ENCODE peak calls at places on chromosomes 2 and 18, in five cellular contexts. One of them, this sample, is unnamed.

GRCh38 chr2:207505180-207505579 is 24.6 kb upstream of the CREB1 start:
- DNase-seq in brain microvascular endothelial cell: no peak
- DNase-seq in tibial artery: no peak
- DNase-seq in CD8-positive, alpha-beta T cell: no peak
- DNase-seq in uterus: no peak
- DNase-seq in this sample: no peak

GRCh38 chr2:101796825-101797600 is 99.5 kb downstream of the MAP4K4 start:
- DNase-seq in brain microvascular endothelial cell: no peak
- DNase-seq in tibial artery: no peak
- DNase-seq in CD8-positive, alpha-beta T cell: no peak
- DNase-seq in uterus: no peak
- DNase-seq in this sample: no peak

GRCh38 chr2:113251118-113251517 is 27.6 kb downstream of the PAX8 start:
- DNase-seq in brain microvascular endothelial cell: no peak
- DNase-seq in tibial artery: no peak
- DNase-seq in CD8-positive, alpha-beta T cell: peak; percentile 42
- DNase-seq in uterus: no peak
- DNase-seq in this sample: no peak

GRCh38 chr2:20355131-20355530 is 4.5 kb upstream of the PUM2 start:
- DNase-seq in brain microvascular endothelial cell: peak; percentile 89
- DNase-seq in tibial artery: no peak
- DNase-seq in CD8-positive, alpha-beta T cell: no peak
- DNase-seq in uterus: no peak
- DNase-seq in this sample: no peak

GRCh38 chr2:20448246-20449046 is 1.6 kb downstream of the RHOB start:
- DNase-seq in brain microvascular endothelial cell: no peak
- DNase-seq in tibial artery: peak; percentile 34
- DNase-seq in CD8-positive, alpha-beta T cell: no peak
- DNase-seq in uterus: peak; percentile 45
- DNase-seq in this sample: no peak

GRCh38 chr2:62071760-62072680 is 123.9 kb upstream of the B3GNT2 start:
- DNase-seq in brain microvascular endothelial cell: no peak
- DNase-seq in tibial artery: no peak
- DNase-seq in CD8-positive, alpha-beta T cell: no peak
- DNase-seq in uterus: no peak
- DNase-seq in this sample: no peak

GRCh38 chr2:40668435-40668834 is 216.5 kb upstream of the SLC8A1 start:
- DNase-seq in brain microvascular endothelial cell: peak; percentile 25
- DNase-seq in tibial artery: peak; percentile 53
- DNase-seq in CD8-positive, alpha-beta T cell: no peak
- DNase-seq in uterus: peak; percentile 62
- DNase-seq in this sample: no peak

GRCh38 chr2:29212009-29212408 is 96.8 kb downstream of the CLIP4 start:
- DNase-seq in brain microvascular endothelial cell: no peak
- DNase-seq in tibial artery: no peak
- DNase-seq in CD8-positive, alpha-beta T cell: no peak
- DNase-seq in uterus: no peak
- DNase-seq in this sample: no peak

GRCh38 chr2:29235411-29235810 is 120.2 kb downstream of the CLIP4 start:
- DNase-seq in brain microvascular endothelial cell: no peak
- DNase-seq in tibial artery: no peak
- DNase-seq in CD8-positive, alpha-beta T cell: no peak
- DNase-seq in uterus: no peak
- DNase-seq in this sample: no peak

DNA sequence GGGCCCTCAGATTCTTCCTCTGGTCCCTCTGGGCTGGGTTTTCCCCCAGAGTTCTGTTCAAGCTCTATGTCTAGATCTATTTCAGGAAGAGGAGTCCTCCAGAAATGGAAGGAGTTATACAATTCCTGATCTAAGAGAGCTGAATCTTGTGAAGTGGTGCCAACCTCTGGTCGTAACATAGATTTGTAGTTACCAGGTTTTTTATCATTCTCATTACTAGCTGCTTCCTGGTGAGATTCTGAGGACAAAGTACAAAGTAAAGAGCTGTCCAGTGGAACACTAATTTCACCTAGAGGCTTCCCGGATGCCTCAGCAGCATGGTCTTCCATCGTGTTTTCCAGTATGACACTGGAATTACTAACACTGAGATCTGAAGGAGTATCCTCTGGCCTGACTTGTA is 44.1 kb downstream of the PPP4R1 start:
- DNase-seq in brain microvascular endothelial cell: no peak
- DNase-seq in tibial artery: no peak
- DNase-seq in CD8-positive, alpha-beta T cell: no peak
- DNase-seq in uterus: no peak
- DNase-seq in this sample: no peak
- TF ChIP-seq CTCF in brain microvascular endothelial cell: no peak
- TF ChIP-seq CTCF in tibial artery: no peak
- TF ChIP-seq CTCF in CD8-positive, alpha-beta T cell: no peak
- TF ChIP-seq CTCF in uterus: no peak
- TF ChIP-seq CTCF in this sample: no peak

DNA sequence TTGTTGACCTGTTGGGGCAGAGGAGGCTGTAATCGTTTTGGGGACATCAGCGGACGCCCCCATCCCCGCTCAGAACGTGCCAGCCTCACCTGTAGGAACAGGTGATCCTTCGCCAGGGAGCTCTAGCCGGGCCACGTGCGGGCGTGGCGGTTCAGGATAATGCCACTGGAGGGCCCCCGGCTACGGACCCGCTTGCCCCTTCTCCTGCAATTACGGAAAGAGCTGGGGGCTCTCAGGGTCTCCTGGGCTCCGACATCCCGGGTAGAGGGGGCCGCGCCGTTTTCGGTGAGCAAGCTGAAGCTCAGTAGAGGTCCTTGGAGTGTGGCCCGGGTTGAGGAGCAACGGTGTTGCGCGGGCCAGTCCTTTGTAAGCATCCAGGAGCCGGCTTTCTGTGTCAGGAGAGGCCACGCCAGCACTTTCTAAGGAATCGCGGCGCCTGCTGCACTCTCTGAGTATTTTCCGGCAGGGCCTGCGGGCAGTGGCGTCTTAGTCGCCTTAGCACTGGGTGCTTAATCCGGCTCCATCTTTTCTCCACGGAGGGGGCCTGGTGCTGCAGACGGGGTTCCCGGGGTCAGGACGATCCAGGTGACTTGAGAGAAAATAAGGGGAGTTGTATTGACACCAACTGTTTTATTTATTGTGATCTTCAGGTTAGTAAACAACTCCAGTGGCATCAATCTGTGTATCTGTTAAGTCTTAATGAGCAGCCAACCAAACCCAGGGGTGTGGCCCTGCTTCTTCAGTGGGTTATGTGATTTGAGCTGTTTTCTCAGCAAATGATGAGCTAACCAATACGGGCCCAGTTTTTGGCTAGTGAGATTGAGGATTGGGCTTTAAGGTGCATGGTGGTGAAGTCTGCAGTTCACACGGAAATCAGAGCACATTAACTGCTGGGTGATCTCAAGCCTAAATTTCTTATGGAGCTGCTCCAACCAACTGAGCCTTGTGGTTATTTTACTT is 1.9 kb downstream of the MTCL1 start:
- DNase-seq in brain microvascular endothelial cell: peak; percentile 70
- DNase-seq in tibial artery: peak; percentile 36
- DNase-seq in CD8-positive, alpha-beta T cell: no peak
- DNase-seq in uterus: peak; percentile 33
- DNase-seq in this sample: peak; percentile 16
- TF ChIP-seq CTCF in brain microvascular endothelial cell: peak; percentile 51
- TF ChIP-seq CTCF in tibial artery: no peak
- TF ChIP-seq CTCF in CD8-positive, alpha-beta T cell: no peak
- TF ChIP-seq CTCF in uterus: no peak
- TF ChIP-seq CTCF in this sample: peak; percentile 33

GRCh38 chr2:222025891-222026271 is 272.9 kb downstream of the PAX3 start:
- DNase-seq in brain microvascular endothelial cell: no peak
- DNase-seq in tibial artery: no peak
- DNase-seq in CD8-positive, alpha-beta T cell: no peak
- DNase-seq in uterus: no peak
- DNase-seq in this sample: no peak

DNA sequence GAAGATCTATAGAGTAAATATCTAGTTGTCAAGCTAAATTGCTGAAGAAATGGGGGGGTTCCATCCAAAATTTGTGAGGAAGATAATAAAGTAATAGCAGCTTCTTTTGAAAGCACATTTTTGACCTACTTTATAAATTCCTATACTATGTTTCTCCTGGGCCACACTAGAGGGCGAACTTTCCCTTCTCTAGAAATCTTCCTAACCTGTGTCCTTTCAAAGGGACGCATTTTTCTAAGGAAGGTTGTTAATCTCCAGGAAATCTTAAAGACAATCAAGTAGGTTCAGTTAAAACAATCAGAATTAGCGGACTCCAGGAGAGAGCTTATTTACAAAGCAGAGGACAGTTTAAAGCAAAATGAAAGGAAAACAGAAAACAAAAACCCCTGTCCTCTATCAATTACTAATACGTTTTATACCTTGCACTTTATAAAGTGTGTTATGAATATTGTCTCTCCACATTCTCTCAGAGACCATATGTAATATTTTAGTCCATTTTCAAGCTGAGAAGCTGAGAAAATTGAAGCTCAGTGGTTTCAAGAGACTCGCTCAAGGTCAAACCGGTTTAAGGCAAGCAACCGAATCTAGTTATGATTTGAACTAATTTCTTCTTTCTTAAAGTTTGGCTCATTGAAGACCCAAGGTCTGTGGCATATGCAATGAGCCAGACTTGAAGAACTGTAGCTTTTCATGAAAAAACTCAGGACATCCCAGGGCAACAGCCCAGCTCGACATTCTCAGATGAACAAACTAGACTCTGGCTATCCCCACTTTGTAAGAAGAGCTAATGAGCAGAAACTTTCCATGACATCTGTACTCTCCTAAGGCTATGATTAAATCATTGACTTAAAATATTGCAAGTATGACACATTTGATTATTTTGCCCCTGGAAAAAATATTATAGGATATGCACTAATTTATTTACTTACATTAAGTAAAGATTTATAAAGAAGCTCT is 273.6 kb downstream of the PAX3 start:
- DNase-seq in brain microvascular endothelial cell: no peak
- DNase-seq in tibial artery: no peak
- DNase-seq in CD8-positive, alpha-beta T cell: no peak
- DNase-seq in uterus: no peak
- DNase-seq in this sample: no peak
- TF ChIP-seq CTCF in brain microvascular endothelial cell: peak; percentile 72
- TF ChIP-seq CTCF in tibial artery: no peak
- TF ChIP-seq CTCF in CD8-positive, alpha-beta T cell: no peak
- TF ChIP-seq CTCF in uterus: peak; percentile 10
- TF ChIP-seq CTCF in this sample: peak; percentile 64

GRCh38 chr18:62714671-62715438 is 486 bp upstream of the PHLPP1 start:
- DNase-seq in brain microvascular endothelial cell: peak; percentile 99
- DNase-seq in tibial artery: peak; percentile 100
- DNase-seq in CD8-positive, alpha-beta T cell: peak; percentile 94
- DNase-seq in uterus: peak; percentile 100
- DNase-seq in this sample: peak; percentile 100
- TF ChIP-seq CTCF in brain microvascular endothelial cell: peak; percentile 88
- TF ChIP-seq CTCF in tibial artery: peak; percentile 77
- TF ChIP-seq CTCF in CD8-positive, alpha-beta T cell: peak; percentile 77
- TF ChIP-seq CTCF in uterus: peak; percentile 88
- TF ChIP-seq CTCF in this sample: peak; percentile 74

DNA sequence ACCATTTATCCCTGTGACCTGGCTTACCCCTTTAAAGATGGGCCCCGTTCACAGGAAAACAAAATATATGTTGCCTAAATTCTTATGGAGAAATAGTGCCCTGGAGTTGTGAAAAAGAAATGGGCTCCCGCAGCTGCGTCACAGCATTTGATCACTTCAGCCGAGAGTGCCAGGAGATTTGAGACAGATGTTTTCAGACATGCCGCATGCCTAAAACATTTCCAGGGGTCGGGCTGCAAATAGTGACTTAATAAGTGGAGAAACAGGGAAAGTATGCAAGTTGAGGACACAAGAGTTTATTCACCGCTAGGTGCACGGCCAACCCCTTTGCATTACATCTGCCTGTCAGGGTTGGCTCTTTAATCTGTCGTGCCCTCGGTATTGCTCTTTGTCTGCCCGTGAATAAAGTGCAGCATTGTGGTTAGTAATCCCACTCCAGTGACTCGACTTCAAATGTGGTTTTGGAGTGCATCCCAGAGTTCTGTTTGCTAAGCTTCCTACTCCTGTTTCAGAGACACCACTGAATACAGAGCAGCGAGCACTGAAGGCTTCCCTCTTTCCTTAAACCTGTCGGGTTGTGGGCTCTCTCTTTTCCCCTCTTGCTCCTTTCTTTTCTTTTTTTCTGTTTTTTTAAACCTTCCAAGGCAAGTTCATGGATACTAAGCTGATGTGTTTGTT is 187.5 kb downstream of the LTBP1 start:
- DNase-seq in brain microvascular endothelial cell: peak; percentile 96
- DNase-seq in tibial artery: peak; percentile 75
- DNase-seq in CD8-positive, alpha-beta T cell: no peak
- DNase-seq in uterus: peak; percentile 71
- DNase-seq in this sample: peak; percentile 26
- TF ChIP-seq CTCF in brain microvascular endothelial cell: peak; percentile 65
- TF ChIP-seq CTCF in tibial artery: no peak
- TF ChIP-seq CTCF in CD8-positive, alpha-beta T cell: no peak
- TF ChIP-seq CTCF in uterus: no peak
- TF ChIP-seq CTCF in this sample: no peak